ENCODE peak calls at places on chromosomes 6 and 20, in eight cellular contexts. X is epithelial cell of prostate, C is RWPE1, G is PC-3, Z is left ventricle myocardium inferior, M is tibial artery, N is mammary epithelial cell, I is aorta. Y is an unnamed sample.

GRCh38 chr6:6696867-6697531 is 108.5 kb downstream of the LY86 start:
- DNase-seq in X (no peak), C (peak; percentile 16), G (peak; percentile 90), Z (peak; percentile 61), M (no peak), N (peak; percentile 50), I (peak; percentile 80), Y (no peak)

GRCh38 chr20:47583551-47583950 is 81.9 kb downstream of the NCOA3 start:
- DNase-seq in X (no peak), C (no peak), G (no peak), Z (no peak), M (no peak), N (no peak), I (no peak), Y (no peak)

GRCh38 chr6:33622456-33623431 is 1.6 kb downstream of the ITPR3 start:
- DNase-seq in X (no peak), C (no peak), G (peak; percentile 66), Z (no peak), M (peak; percentile 70), N (peak; percentile 76), I (no peak), Y (no peak)

GRCh38 chr20:23132293-23132929 is 46.3 kb upstream of the CD93 start:
- DNase-seq in X (no peak), C (no peak), G (no peak), Z (no peak), M (peak; percentile 33), N (no peak), I (peak; percentile 38), Y (no peak)

GRCh38 chr6:24581084-24581669 is 64.8 kb downstream of the KIAA0319 start:
- DNase-seq in X (no peak), C (peak; percentile 42), G (peak; percentile 84), Z (peak; percentile 57), M (peak; percentile 77), N (peak; percentile 38), I (peak; percentile 76), Y (peak; percentile 15)

GRCh38 chr6:142265476-142265875 is 36.3 kb upstream of the ADGRG6 start:
- DNase-seq in X (no peak), C (no peak), G (no peak), Z (no peak), M (no peak), N (no peak), I (no peak), Y (no peak)

GRCh38 chr6:53465732-53466131 is 79.2 kb downstream of the GCLC start:
- DNase-seq in X (peak; percentile 43), C (peak; percentile 30), G (no peak), Z (no peak), M (no peak), N (peak; percentile 81), I (no peak), Y (peak; percentile 17)

GRCh38 chr6:74873911-74874310 is 331.9 kb downstream of the COL12A1 start:
- DNase-seq in X (no peak), C (no peak), G (no peak), Z (no peak), M (no peak), N (no peak), I (no peak), Y (no peak)

GRCh38 chr6:113495521-113495920 is 361.6 kb upstream of the MARCKS start:
- DNase-seq in X (peak; percentile 63), C (peak; percentile 8), G (peak; percentile 48), Z (no peak), M (no peak), N (peak; percentile 44), I (no peak), Y (peak; percentile 25)

GRCh38 chr6:117674503-117674902 is 766 bp upstream of the NUS1 start:
- DNase-seq in X (no peak), C (no peak), G (no peak), Z (no peak), M (no peak), N (no peak), I (no peak), Y (no peak)

GRCh38 chr6:27668442-27669275 is 195.8 kb upstream of the ZNF184 start:
- DNase-seq in X (peak; percentile 62), C (no peak), G (peak; percentile 93), Z (no peak), M (no peak), N (peak; percentile 88), I (no peak), Y (peak; percentile 69)

DNA sequence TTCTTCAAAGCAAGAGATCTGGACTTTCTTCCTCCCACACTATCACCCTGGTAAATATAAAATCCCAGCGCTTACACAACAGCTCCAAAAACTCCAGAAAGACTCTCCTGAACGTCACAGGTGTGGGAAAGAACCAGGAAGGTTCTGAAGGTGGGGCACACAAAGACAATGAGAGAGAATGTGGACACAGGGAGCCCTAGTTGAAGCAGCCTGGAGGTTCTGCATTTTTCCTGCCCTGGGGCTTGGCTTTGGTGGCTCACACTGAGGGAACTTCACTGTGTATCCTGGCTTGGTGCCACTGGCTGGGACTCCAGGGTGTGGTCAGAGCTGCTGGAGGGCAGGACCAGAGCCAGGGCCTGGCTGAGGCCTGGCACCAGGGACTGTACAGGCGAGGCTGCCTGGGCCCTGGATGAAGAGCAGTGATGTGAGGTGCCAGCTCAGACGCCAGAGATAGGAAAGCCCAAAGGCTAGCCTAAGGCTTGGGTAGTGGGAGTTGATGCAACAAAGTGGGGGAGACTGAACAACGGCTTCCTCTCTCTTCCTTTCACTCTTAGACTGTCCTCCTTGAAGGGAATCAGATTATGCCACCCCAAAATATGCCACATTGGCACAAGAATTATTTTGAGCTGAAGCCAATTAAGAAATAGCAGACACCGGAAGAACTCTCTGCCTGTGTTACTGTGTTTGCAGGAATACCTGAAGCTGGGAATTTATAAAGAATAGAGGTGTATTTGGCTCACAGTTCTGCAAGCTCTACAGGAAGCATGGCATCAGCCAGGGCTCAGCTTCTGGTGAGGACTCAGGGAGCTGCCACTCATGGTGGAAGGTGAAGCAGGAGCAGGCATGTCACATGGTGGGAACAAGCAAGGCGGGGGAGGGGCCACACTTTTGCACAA is 46.4 kb downstream of the PCNA start:
- DNase-seq in X (peak; percentile 40), C (peak; percentile 80), G (peak; percentile 98), Z (peak; percentile 88), M (peak; percentile 97), N (peak; percentile 91), I (peak; percentile 96), Y (peak; percentile 75)
- H3K27ac ChIP-seq in X (peak overlapping the region; percentile 61), C (peak overlapping the region; percentile 94), G (peak overlapping the region; percentile 88), Z (peak overlapping the region; percentile 68), M (peak overlapping the region; percentile 56), N (peak overlapping the region; percentile 89), I (no peak overlapping the region), Y (peak overlapping the region; percentile 73)

DNA sequence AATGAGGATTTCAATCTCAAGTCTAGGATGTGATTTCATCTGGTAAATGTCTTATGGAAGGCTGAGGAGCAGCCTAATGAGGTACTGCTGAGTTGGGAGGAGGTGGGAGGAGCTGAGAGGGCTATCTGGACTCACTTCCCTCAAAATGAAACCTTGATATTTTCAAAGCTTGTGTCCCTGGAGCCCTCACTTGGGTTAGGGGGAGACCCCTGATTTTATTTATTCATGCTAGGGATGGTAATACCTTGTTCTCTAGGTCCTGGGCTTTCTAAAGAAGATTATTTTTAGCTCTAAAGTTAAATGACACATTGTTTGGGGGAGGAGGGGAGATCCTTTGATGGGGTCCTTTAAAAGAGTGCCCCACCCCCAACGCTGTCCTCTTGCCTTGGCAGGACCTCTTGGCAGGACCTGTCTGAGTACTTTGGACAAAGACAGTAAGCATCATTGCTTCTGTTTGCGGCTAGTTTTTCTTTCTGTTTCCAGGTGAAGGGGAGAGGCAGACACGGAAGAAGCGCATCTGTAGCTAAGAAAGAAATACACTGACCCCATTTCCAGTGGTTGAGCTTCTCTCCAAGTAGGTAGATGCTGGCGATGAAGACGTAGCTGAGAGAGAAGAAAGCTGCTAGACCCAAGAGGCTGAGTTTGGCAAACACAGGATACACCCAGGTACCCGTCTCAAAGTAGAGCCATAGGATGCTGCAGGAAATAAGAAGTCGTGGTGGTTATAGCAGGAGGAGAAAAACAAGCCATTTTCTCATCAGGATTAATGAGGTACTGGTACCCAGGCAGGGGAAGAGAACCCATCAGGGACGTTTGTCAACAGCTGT is 55.6 kb downstream of the ADTRP start:
- DNase-seq in X (no peak), C (no peak), G (no peak), Z (no peak), M (no peak), N (no peak), I (no peak), Y (no peak)
- H3K27ac ChIP-seq in X (no peak overlapping the region), C (no peak overlapping the region), G (no peak overlapping the region), Z (no peak overlapping the region), M (no peak overlapping the region), N (no peak overlapping the region), I (no peak overlapping the region), Y (no peak overlapping the region)

DNA sequence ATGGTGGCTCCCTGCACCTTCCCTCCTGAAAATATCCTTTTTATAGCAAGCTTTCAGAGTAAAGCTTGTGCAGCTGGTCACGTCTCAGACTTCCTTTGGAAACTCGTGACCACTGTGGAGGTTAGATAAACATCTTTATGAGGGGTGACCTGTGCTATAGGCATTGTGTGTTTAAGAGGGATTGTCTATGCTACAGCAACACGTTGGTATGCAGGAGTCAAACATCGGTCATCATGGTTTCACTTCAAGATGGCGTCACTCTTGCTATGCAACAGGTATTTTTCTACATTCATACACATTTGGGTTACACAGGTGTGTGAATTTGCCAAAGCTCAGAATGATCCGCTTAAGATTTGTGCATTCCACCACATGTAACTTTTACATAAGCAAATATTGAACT is 14.6 kb upstream of the BLCAP start:
- DNase-seq in X (peak; percentile 80), C (no peak), G (peak; percentile 99), Z (no peak), M (no peak), N (no peak), I (no peak), Y (no peak)
- H3K27ac ChIP-seq in X (no peak overlapping the region), C (no peak overlapping the region), G (peak overlapping the region; percentile 97), Z (no peak overlapping the region), M (no peak overlapping the region), N (no peak overlapping the region), I (no peak overlapping the region), Y (no peak overlapping the region)

DNA sequence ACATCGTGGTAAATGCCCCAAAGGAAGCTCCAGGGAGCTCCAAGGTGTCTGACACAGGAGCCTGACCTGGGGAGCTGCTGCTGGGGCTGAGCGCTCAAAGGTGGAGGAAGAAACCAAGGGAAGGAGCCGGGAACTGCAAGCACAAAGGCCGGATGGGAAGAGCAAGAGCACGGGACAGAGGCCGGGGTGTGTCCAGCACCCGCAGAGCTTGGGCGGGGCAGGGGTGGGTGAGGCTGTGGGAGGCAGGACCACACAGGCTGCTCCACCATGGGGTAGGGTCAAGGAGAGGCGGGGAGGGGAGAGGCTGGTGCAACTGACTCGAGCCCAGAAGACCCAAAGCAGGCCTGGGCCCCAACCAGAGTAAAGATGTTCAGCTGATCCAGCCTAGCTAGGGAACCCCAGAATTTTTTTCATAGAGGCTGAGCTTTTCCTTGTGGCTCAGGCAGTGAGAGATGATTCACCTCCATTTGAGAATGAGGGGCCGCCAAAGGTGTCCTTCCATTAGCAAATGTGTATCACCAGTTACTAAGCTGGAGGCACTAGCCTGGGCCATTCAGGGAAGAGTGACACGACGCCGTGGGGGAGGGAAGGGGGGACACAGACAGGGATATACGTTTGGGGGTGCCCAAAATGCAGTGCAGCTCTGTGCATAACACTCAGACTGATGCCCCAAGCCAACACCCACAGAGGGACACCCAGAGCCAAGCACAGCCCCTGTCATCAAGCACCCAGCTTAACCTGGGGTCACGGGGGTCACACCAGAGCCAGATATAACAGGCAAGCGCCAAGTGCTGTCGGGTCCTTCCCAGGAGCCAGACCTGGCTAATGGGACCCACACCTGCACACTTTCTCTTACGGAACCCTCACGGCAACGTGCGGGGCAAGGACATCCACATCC is 21.3 kb upstream of the TLDC2 start:
- DNase-seq in X (no peak), C (peak; percentile 75), G (no peak), Z (peak; percentile 46), M (no peak), N (no peak), I (no peak), Y (no peak)
- H3K27ac ChIP-seq in X (peak overlapping the region; percentile 38), C (peak overlapping the region; percentile 99), G (no peak overlapping the region), Z (peak overlapping the region; percentile 85), M (peak overlapping the region; percentile 89), N (no peak overlapping the region), I (no peak overlapping the region), Y (peak overlapping the region; percentile 44)